ENCODE peak calls at places on chromosomes 12 and 14, in seven cellular contexts. One of them, this sample, is unnamed.
A peak's percentile ranks its signal among the peaks of the same experiment; 100 is the strongest.

GRCh38 chr14:70096866-70097265 is 91.9 kb downstream of the SLC8A3 start:
- DNase-seq in AG04450: no peak
- DNase-seq in lung: no peak
- DNase-seq in AG09309: no peak
- DNase-seq in brain microvascular endothelial cell: peak; percentile 22
- DNase-seq in foreskin fibroblast: peak; percentile 4
- DNase-seq in tibial nerve: no peak
- DNase-seq in this sample: no peak

GRCh38 chr12:33817713-33818112 is 204.6 kb upstream of the ALG10 start:
- DNase-seq in AG04450: no peak
- DNase-seq in lung: no peak
- DNase-seq in AG09309: no peak
- DNase-seq in brain microvascular endothelial cell: no peak
- DNase-seq in foreskin fibroblast: no peak
- DNase-seq in tibial nerve: no peak
- DNase-seq in this sample: no peak

GRCh38 chr12:40907115-40907521 is 214.9 kb downstream of the CNTN1 start:
- DNase-seq in AG04450: no peak
- DNase-seq in lung: no peak
- DNase-seq in AG09309: no peak
- DNase-seq in brain microvascular endothelial cell: peak; percentile 0
- DNase-seq in foreskin fibroblast: no peak
- DNase-seq in tibial nerve: no peak
- DNase-seq in this sample: peak; percentile 8

GRCh38 chr12:85920324-85920947 is 46.3 kb downstream of the NTS start:
- DNase-seq in AG04450: no peak
- DNase-seq in lung: no peak
- DNase-seq in AG09309: no peak
- DNase-seq in brain microvascular endothelial cell: no peak
- DNase-seq in foreskin fibroblast: no peak
- DNase-seq in tibial nerve: no peak
- DNase-seq in this sample: no peak

GRCh38 chr12:113097716-113098427 is 37.7 kb downstream of the RASAL1 start:
- DNase-seq in AG04450: no peak
- DNase-seq in lung: no peak
- DNase-seq in AG09309: no peak
- DNase-seq in brain microvascular endothelial cell: no peak
- DNase-seq in foreskin fibroblast: no peak
- DNase-seq in tibial nerve: peak; percentile 37
- DNase-seq in this sample: no peak

GRCh38 chr12:119807380-119807779 is 69.7 kb downstream of the CIT start:
- DNase-seq in AG04450: no peak
- DNase-seq in lung: no peak
- DNase-seq in AG09309: no peak
- DNase-seq in brain microvascular endothelial cell: no peak
- DNase-seq in foreskin fibroblast: no peak
- DNase-seq in tibial nerve: no peak
- DNase-seq in this sample: no peak

GRCh38 chr12:48025281-48025680 is 21.0 kb upstream of the COL2A1 start:
- DNase-seq in AG04450: no peak
- DNase-seq in lung: no peak
- DNase-seq in AG09309: no peak
- DNase-seq in brain microvascular endothelial cell: no peak
- DNase-seq in foreskin fibroblast: no peak
- DNase-seq in tibial nerve: no peak
- DNase-seq in this sample: no peak

GRCh38 chr12:107990325-107990724 is 138.8 kb upstream of the WSCD2 start:
- DNase-seq in AG04450: no peak
- DNase-seq in lung: no peak
- DNase-seq in AG09309: no peak
- DNase-seq in brain microvascular endothelial cell: peak; percentile 1
- DNase-seq in foreskin fibroblast: no peak
- DNase-seq in tibial nerve: no peak
- DNase-seq in this sample: peak; percentile 12

GRCh38 chr14:104333903-104334811 is 195.8 kb downstream of the KIF26A start:
- DNase-seq in AG04450: no peak
- DNase-seq in lung: no peak
- DNase-seq in AG09309: no peak
- DNase-seq in brain microvascular endothelial cell: no peak
- DNase-seq in foreskin fibroblast: no peak
- DNase-seq in tibial nerve: no peak
- DNase-seq in this sample: no peak

GRCh38 chr12:57765003-57765697 is 1.7 kb downstream of the CYP27B1 start:
- DNase-seq in AG04450: no peak
- DNase-seq in lung: no peak
- DNase-seq in AG09309: no peak
- DNase-seq in brain microvascular endothelial cell: no peak
- DNase-seq in foreskin fibroblast: peak; percentile 23
- DNase-seq in tibial nerve: no peak
- DNase-seq in this sample: no peak

GRCh38 chr12:49789992-49790391 is 38.2 kb downstream of the NCKAP5L start:
- DNase-seq in AG04450: no peak
- DNase-seq in lung: no peak
- DNase-seq in AG09309: no peak
- DNase-seq in brain microvascular endothelial cell: no peak
- DNase-seq in foreskin fibroblast: no peak
- DNase-seq in tibial nerve: no peak
- DNase-seq in this sample: no peak
- TF ChIP-seq CTCF in AG04450: no peak
- TF ChIP-seq CTCF in lung: no peak
- TF ChIP-seq CTCF in AG09309: no peak
- TF ChIP-seq CTCF in brain microvascular endothelial cell: peak; percentile 30
- TF ChIP-seq CTCF in foreskin fibroblast: no peak
- TF ChIP-seq CTCF in tibial nerve: no peak
- TF ChIP-seq CTCF in this sample: no peak

GRCh38 chr12:111992464-111992863 is 20.5 kb downstream of the TMEM116 start:
- DNase-seq in AG04450: no peak
- DNase-seq in lung: no peak
- DNase-seq in AG09309: no peak
- DNase-seq in brain microvascular endothelial cell: no peak
- DNase-seq in foreskin fibroblast: no peak
- DNase-seq in tibial nerve: no peak
- DNase-seq in this sample: no peak

GRCh38 chr12:111995782-111996480 is 17.0 kb downstream of the TMEM116 start:
- DNase-seq in AG04450: no peak
- DNase-seq in lung: no peak
- DNase-seq in AG09309: no peak
- DNase-seq in brain microvascular endothelial cell: no peak
- DNase-seq in foreskin fibroblast: no peak
- DNase-seq in tibial nerve: no peak
- DNase-seq in this sample: no peak

GRCh38 chr12:111991535-111991934 is 21.4 kb downstream of the TMEM116 start:
- DNase-seq in AG04450: no peak
- DNase-seq in lung: no peak
- DNase-seq in AG09309: no peak
- DNase-seq in brain microvascular endothelial cell: no peak
- DNase-seq in foreskin fibroblast: no peak
- DNase-seq in tibial nerve: no peak
- DNase-seq in this sample: no peak

GRCh38 chr12:111991946-111992345 is 21.0 kb downstream of the TMEM116 start:
- DNase-seq in AG04450: no peak
- DNase-seq in lung: no peak
- DNase-seq in AG09309: no peak
- DNase-seq in brain microvascular endothelial cell: peak; percentile 43
- DNase-seq in foreskin fibroblast: no peak
- DNase-seq in tibial nerve: no peak
- DNase-seq in this sample: no peak

DNA sequence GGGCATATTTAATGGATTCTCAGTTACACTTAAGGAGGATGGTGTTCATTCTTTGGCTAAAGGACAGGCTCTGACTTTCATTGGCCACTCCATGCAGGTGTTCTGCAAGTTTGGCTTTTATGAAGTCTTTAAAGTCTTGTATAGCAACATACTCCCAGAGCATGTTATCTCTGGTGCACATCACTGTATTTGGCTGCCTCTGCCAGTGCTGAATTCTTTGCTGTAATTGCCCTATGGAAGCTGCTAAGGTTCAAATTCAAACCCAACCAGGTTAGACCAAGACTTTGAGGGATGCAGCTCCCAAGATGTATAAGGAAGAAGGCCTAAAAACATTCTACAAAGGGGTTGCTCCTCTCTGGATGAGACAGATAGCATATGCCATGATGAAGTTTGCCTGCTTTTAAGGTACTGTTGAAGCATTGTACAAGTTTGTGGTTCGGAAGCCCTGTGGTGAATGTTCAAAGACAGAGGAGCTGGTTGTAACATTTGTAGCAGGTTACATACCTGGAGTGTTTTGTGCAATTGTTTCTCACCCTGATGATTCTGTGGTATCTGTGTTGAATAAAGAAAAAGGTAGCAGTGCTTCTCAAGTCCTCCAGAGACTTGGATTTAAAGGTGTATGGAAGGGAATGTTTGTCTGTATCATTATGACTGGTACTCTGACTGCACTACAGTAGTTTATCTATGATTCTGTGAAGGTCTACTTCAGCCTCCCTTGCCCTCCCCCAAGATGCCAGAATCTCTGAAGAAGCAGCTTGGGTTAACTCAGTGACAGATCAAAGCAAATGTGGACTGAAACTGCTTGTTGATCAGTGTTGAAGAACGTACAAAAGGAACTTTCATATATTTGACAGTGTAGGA is 19.4 kb downstream of the TMEM116 start:
- DNase-seq in AG04450: no peak
- DNase-seq in lung: no peak
- DNase-seq in AG09309: no peak
- DNase-seq in brain microvascular endothelial cell: no peak
- DNase-seq in foreskin fibroblast: no peak
- DNase-seq in tibial nerve: no peak
- DNase-seq in this sample: no peak
- H3K4me3 ChIP-seq in AG04450: no peak overlapping the region
- H3K4me3 ChIP-seq in lung: no peak overlapping the region
- H3K4me3 ChIP-seq in AG09309: no peak overlapping the region
- H3K4me3 ChIP-seq in brain microvascular endothelial cell: no peak overlapping the region
- H3K4me3 ChIP-seq in foreskin fibroblast: no peak overlapping the region
- H3K4me3 ChIP-seq in tibial nerve: no peak overlapping the region
- H3K4me3 ChIP-seq in this sample: no peak overlapping the region

DNA sequence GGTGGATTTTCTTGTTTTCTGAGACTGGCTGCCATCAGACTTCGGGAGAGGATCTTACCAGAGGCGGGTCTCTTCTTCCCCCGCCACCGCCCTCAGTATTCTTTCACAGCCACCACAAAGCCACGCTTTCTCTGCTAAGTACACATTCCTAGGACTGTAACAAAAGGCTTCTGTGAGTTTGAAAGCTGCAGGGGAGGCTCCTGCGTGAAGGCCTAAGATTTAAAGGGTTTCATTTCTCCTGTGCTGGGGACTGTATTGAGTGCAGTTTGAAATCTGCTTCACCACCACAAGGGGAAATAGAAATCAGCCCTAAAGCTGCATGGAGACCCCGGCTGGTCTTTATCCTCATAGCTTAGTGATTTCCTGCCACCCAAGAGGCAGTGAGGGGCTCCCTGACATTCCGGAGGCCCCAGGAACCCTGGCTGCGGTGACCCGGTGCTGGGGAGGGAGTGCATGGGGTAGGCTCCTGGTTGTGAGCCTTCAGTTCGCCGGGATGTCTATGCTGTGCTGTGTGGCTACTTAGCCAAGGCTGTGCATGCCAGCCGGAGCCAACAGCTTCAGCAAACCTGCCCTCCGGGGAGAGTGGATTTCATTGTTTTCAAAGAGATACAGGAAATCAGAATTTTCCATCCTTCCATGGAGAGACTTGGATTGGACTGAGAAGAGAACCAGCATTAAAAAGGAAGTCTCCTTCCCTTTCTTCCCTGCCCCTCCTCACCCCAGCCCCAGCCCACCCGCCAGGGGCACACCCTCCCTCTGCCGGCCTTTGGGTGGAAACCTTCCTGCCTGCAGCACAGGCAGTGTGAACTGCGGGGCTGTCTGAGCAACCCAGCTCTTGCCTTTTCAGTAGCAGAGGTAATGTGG is 163.3 kb downstream of the ETV6 start:
- DNase-seq in AG04450: no peak
- DNase-seq in lung: no peak
- DNase-seq in AG09309: no peak
- DNase-seq in brain microvascular endothelial cell: no peak
- DNase-seq in foreskin fibroblast: no peak
- DNase-seq in tibial nerve: no peak
- DNase-seq in this sample: no peak
- TF ChIP-seq CTCF in AG04450: peak; percentile 30
- TF ChIP-seq CTCF in lung: no peak
- TF ChIP-seq CTCF in AG09309: peak; percentile 9
- TF ChIP-seq CTCF in brain microvascular endothelial cell: peak; percentile 45
- TF ChIP-seq CTCF in foreskin fibroblast: no peak
- TF ChIP-seq CTCF in tibial nerve: no peak
- TF ChIP-seq CTCF in this sample: peak; percentile 36

DNA sequence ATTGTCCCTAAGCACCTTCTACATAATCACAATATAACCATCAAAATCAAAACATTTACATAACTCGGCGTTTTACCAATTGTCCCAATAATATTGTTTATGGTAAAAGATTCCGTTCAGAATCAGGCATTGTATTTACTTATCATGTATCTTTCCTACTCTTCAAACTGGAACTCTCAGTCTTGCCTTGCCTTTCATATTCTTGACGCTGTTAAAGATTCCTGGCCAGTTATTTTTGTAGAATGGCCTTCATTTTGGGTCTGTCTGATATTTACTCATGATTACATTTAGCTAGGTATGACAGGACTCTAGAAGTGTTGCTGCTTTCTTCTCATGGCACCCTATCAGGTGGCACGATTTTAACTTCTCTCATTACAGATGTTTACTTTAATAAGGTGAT is 850 bp upstream of the HEATR5A start:
- DNase-seq in AG04450: no peak
- DNase-seq in lung: no peak
- DNase-seq in AG09309: no peak
- DNase-seq in brain microvascular endothelial cell: no peak
- DNase-seq in foreskin fibroblast: no peak
- DNase-seq in tibial nerve: no peak
- DNase-seq in this sample: no peak
- H3K4me3 ChIP-seq in AG04450: no peak overlapping the region
- H3K4me3 ChIP-seq in lung: no peak overlapping the region
- H3K4me3 ChIP-seq in AG09309: no peak overlapping the region
- H3K4me3 ChIP-seq in brain microvascular endothelial cell: no peak overlapping the region
- H3K4me3 ChIP-seq in foreskin fibroblast: no peak overlapping the region
- H3K4me3 ChIP-seq in tibial nerve: no peak overlapping the region
- H3K4me3 ChIP-seq in this sample: no peak overlapping the region

GRCh38 chr12:67647547-67648305 is 819 bp upstream of the DYRK2 start:
- DNase-seq in AG04450: peak; percentile 57
- DNase-seq in lung: peak; percentile 62
- DNase-seq in AG09309: no peak
- DNase-seq in brain microvascular endothelial cell: peak; percentile 89
- DNase-seq in foreskin fibroblast: peak; percentile 81
- DNase-seq in tibial nerve: peak; percentile 52
- DNase-seq in this sample: no peak
- TF ChIP-seq CTCF in AG04450: peak; percentile 46
- TF ChIP-seq CTCF in lung: no peak
- TF ChIP-seq CTCF in AG09309: peak; percentile 41
- TF ChIP-seq CTCF in brain microvascular endothelial cell: peak; percentile 63
- TF ChIP-seq CTCF in foreskin fibroblast: peak; percentile 18
- TF ChIP-seq CTCF in tibial nerve: peak; percentile 41
- TF ChIP-seq CTCF in this sample: peak; percentile 36

DNA sequence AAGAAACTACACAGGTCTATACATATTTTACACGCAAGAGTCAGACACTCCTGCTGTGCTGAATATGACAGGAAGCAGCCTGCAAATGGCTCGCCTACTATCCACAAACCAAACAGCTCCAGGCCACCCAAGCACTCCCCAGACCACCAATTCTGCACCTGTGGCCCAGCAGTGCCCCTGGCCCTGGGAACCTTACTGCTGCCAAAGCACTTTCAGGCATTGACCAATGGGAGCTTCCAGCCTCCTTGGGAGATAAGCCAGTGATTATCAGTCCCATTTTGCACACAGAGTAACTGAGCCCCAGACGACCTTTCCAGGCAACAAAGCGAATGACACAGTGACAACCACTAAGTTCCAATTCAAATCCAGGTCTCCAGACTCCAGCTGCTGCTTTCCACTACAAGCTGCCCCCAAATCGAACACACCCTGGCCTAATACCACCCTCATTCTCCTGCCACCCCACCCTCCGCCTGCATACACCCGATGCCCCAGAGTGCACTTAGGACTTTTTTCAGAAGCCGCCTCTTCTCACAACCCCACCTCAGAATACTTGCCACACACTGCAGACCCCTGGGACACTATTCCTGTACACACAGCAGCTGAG is 126.2 kb upstream of the PRMT8 start:
- DNase-seq in AG04450: no peak
- DNase-seq in lung: no peak
- DNase-seq in AG09309: no peak
- DNase-seq in brain microvascular endothelial cell: no peak
- DNase-seq in foreskin fibroblast: no peak
- DNase-seq in tibial nerve: no peak
- DNase-seq in this sample: no peak
- H3K4me3 ChIP-seq in AG04450: no peak overlapping the region
- H3K4me3 ChIP-seq in lung: no peak overlapping the region
- H3K4me3 ChIP-seq in AG09309: no peak overlapping the region
- H3K4me3 ChIP-seq in brain microvascular endothelial cell: no peak overlapping the region
- H3K4me3 ChIP-seq in foreskin fibroblast: no peak overlapping the region
- H3K4me3 ChIP-seq in tibial nerve: no peak overlapping the region
- H3K4me3 ChIP-seq in this sample: no peak overlapping the region